ENCODE peak calls at places on chromosomes 13 and 19, in five cellular contexts. E is uterus, H is stomach, B is GM12891, O is adrenal gland. L is an unnamed sample.

GRCh38 chr19:46697142-46697960 is 19.6 kb downstream of the PRKD2 start:
- DNase-seq in O (peak; percentile 89), H (peak; percentile 94), B (no peak), E (peak; percentile 90), L (no peak)

GRCh38 chr13:28568286-28568685 is 73.4 kb upstream of the FLT1 start:
- DNase-seq in B (no peak), E (peak; percentile 17), O (peak; percentile 69), H (peak; percentile 54), L (no peak)

GRCh38 chr13:20190481-20191310 is 2.0 kb downstream of the GJB2 start:
- DNase-seq in B (no peak), E (no peak), O (no peak), H (no peak), L (peak; percentile 75)

GRCh38 chr13:92838786-92839185 is 387.8 kb upstream of the GPC6 start:
- DNase-seq in O (no peak), E (no peak), H (no peak), B (no peak), L (peak; percentile 35)

GRCh38 chr13:114152285-114152645 is 19.8 kb upstream of the RASA3 start:
- DNase-seq in E (no peak), B (no peak), H (no peak), O (no peak), L (no peak)

GRCh38 chr19:40580619-40581018 is 3.9 kb downstream of the SHKBP1 start:
- DNase-seq in O (no peak), B (no peak), E (no peak), H (no peak), L (no peak)

GRCh38 chr19:41297628-41298326 is 12.2 kb upstream of the CCDC97 start:
- DNase-seq in O (no peak), B (peak; percentile 75), E (no peak), H (peak; percentile 46), L (no peak)

GRCh38 chr13:87820221-87820620 is 149.1 kb downstream of the SLITRK5 start:
- DNase-seq in O (no peak), B (no peak), H (no peak), E (no peak), L (no peak)

GRCh38 chr19:32350492-32350891 is 5.1 kb downstream of the ZNF507 start:
- DNase-seq in H (no peak), E (no peak), B (no peak), O (no peak), L (no peak)

GRCh38 chr13:41006951-41007350 is 12.2 kb downstream of the ELF1 start:
- DNase-seq in E (no peak), H (no peak), B (no peak), O (no peak), L (no peak)
- TF ChIP-seq POLR2A in E (no peak), H (no peak), B (no peak), O (no peak), L (no peak)

GRCh38 chr19:37981785-37982475 is 74.9 kb downstream of the SIPA1L3 start:
- DNase-seq in E (no peak), H (peak; percentile 51), O (no peak), B (no peak), L (no peak)
- TF ChIP-seq POLR2A in E (no peak), H (no peak), O (no peak), B (no peak), L (no peak)

GRCh38 chr19:55609326-55609725 is 3.9 kb downstream of the ZNF865 start:
- DNase-seq in H (no peak), B (no peak), E (no peak), O (no peak), L (no peak)
- TF ChIP-seq POLR2A in H (no peak), B (no peak), E (no peak), O (no peak), L (no peak)

DNA sequence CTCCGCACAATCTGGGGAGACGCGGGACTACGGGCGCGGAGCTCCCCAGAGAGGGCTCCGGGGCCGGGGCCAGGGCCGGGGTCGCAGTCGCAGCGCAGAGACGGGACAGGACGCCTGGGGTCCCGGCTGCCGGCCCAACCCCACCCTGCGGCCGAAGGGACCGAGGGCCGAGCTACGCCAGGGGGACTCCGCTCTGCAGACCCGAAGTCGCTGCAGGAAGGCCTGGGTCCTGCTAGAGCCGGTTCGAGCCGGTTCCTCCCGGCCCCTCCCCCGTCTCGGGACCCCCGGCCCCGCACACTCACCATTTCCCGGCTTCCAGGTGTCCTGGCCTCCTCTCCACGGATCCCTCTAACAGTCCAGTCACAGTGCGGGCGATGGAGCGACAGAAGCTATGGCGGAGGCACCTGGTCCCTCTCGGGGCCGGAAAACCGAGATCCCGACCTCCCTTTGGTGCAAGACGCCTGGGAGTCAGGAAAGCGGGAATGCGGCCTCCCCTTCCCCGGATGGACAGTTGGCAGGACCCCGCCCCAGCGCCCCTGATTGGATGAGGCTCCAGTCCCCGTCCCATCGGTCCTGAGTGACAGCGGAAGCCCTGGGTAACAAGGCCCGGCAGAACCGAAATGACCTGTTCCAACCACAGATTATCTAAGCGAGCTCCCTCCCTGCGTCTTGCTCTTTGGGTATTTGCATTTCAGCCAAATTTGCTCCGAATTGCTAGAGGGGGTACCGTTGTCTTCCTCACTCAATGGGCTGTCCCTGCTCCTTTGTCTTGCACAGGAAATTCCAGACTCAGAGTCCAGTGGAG is at the start of gene ZNF625:
- DNase-seq in O (peak; percentile 95), B (peak; percentile 72), H (peak; percentile 83), E (peak; percentile 82), L (peak; percentile 82)
- TF ChIP-seq POLR2A in O (no peak), B (no peak), H (no peak), E (peak; percentile 10), L (peak; percentile 83)

DNA sequence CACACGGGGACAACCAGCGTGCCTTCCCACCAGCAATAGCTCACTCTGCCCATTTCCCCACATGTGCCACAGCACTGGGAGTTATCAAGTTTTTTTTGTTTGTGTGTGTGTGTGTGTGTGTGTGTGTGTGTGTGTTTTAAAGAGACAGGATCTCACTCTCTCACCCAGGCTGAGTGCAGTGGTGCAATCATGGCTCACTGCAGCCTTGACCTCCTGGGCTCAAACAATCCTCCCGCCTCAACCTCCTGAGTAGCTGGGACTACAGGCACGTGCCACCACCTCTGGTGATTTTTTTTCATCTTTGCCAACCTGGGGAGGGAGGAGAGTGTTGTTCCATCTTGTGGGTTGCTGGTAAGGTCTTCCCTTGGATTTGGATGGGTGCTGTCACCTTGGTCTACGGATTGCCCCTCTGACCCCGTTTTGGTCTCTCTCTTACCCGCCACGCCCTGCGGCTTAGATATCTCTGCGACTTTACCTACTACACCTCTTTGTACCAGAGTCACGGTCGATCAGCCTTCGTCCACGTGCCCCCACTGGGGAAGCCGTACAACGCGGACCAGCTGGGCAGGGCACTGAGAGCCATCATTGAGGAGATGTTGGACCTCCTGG is 22.6 kb downstream of the PGPEP1 start:
- DNase-seq in B (no peak), E (no peak), H (no peak), O (peak; percentile 61), L (no peak)
- TF ChIP-seq POLR2A in B (no peak), E (no peak), H (no peak), O (no peak), L (no peak)

GRCh38 chr13:96952592-96952991 is 41.7 kb downstream of the OXGR1 start:
- DNase-seq in O (no peak), H (no peak), E (no peak), B (no peak), L (no peak)
- TF ChIP-seq POLR2A in O (no peak), H (no peak), E (no peak), B (no peak), L (no peak)

GRCh38 chr19:18292460-18292809 is 11.0 kb upstream of the JUND start:
- DNase-seq in E (no peak), H (no peak), B (no peak), O (no peak), L (no peak)
- TF ChIP-seq POLR2A in E (no peak), H (no peak), B (no peak), O (peak; percentile 12), L (no peak)

GRCh38 chr13:53357582-53357981 is 329.0 kb downstream of the OLFM4 start:
- DNase-seq in H (no peak), B (no peak), E (no peak), O (no peak), L (no peak)
- TF ChIP-seq POLR2A in H (no peak), B (no peak), E (no peak), O (no peak), L (no peak)

L was measured in H54.